ENCODE peak calls at places on chromosomes 16 and 17, in four cellular contexts. Q, Z, V and G are unnamed samples.

GRCh38 chr16:30030011-30030685 is 923 bp downstream of the TLCD3B start:
- DNase-seq in Q (no peak), Z (no peak), V (no peak), G (no peak)

GRCh38 chr16:64428463-64428862 is 693.4 kb downstream of the CDH11 start:
- DNase-seq in Q (no peak), Z (peak), V (no peak), G (no peak)

GRCh38 chr16:26976913-26977312 is 89.8 kb upstream of the C16orf82 start:
- DNase-seq in Q (no peak), Z (no peak), V (no peak), G (no peak)

GRCh38 chr16:30703971-30704370 is 5.0 kb downstream of the SRCAP start:
- DNase-seq in Q (no peak), Z (no peak), V (no peak), G (no peak)

GRCh38 chr17:7293821-7294613 is 422 bp downstream of the YBX2 start:
- DNase-seq in Q (no peak), Z (no peak), V (no peak), G (no peak)

GRCh38 chr16:19837331-19837943 is 47.2 kb downstream of the GPRC5B start:
- DNase-seq in Q (no peak), Z (no peak), V (no peak), G (no peak)

GRCh38 chr17:17904171-17905035 is 67.6 kb upstream of the SREBF1 start:
- DNase-seq in Q (no peak), Z (no peak), V (no peak), G (no peak)

GRCh38 chr17:51850206-51850605 is 308.3 kb downstream of the CA10 start:
- DNase-seq in Q (no peak), Z (no peak), V (no peak), G (no peak)

GRCh38 chr16:10679921-10680320 is 14.8 kb downstream of the TEKT5 start:
- DNase-seq in Q (no peak), Z (no peak), V (no peak), G (no peak)

GRCh38 chr17:45311762-45312476 is 4.9 kb downstream of the MAP3K14 start:
- DNase-seq in Q (no peak), Z (peak), V (no peak), G (no peak)

GRCh38 chr16:3276679-3277078 is 6.6 kb upstream of the ZNF263 start:
- DNase-seq in Q (no peak), Z (no peak), V (no peak), G (no peak)

GRCh38 chr17:78875738-78876597 is 27.0 kb downstream of the CEP295NL start:
- DNase-seq in Q (no peak), Z (no peak), V (no peak), G (peak)

GRCh38 chr17:55266051-55266957 is 1.5 kb downstream of the HLF start:
- DNase-seq in Q (no peak), Z (no peak), V (no peak), G (no peak)